ENCODE peak calls at places on chromosomes 13 and 19, in four cellular contexts. J is K562, S is GM12878, C is HepG2. V is an unnamed sample.

GRCh38 chr19:8120636-8121480 is 28.5 kb downstream of the FBN3 start:
- DNase-seq in J (no peak), S (no peak), C (no peak), V (no peak)

GRCh38 chr13:18954254-18954653 is 227.4 kb downstream of the TUBA3C start:
- DNase-seq in J (no peak), S (no peak), C (no peak), V (no peak)

GRCh38 chr13:43848250-43848649 is 31.3 kb downstream of the CCDC122 start:
- DNase-seq in J (no peak), S (no peak), C (peak; percentile 76), V (peak; percentile 1)

GRCh38 chr13:44302948-44303575 is 70.6 kb upstream of the SERP2 start:
- DNase-seq in J (no peak), S (no peak), C (no peak), V (no peak)

GRCh38 chr19:848457-848921 is 3.6 kb upstream of the ELANE start:
- DNase-seq in J (no peak), S (no peak), C (no peak), V (no peak)

GRCh38 chr19:10826846-10827245 is 9.2 kb downstream of the TMED1 start:
- DNase-seq in J (no peak), S (no peak), C (no peak), V (no peak)

GRCh38 chr13:53405616-53406015 is 377.0 kb downstream of the OLFM4 start:
- DNase-seq in J (no peak), S (no peak), C (peak; percentile 2), V (no peak)

GRCh38 chr19:14181906-14182305 is 24.1 kb downstream of the ADGRL1 start:
- DNase-seq in J (no peak), S (no peak), C (no peak), V (no peak)

GRCh38 chr19:43902399-43902798 is 32.7 kb downstream of the ZNF45 start:
- DNase-seq in J (no peak), S (no peak), C (no peak), V (no peak)

GRCh38 chr13:35566340-35566739 is 89.9 kb upstream of the MAB21L1 start:
- DNase-seq in J (no peak), S (no peak), C (no peak), V (no peak)

GRCh38 chr13:76732367-76732766 is 153.8 kb downstream of the KCTD12 start:
- DNase-seq in J (no peak), S (no peak), C (no peak), V (no peak)

GRCh38 chr13:32016631-32017030 is 14.9 kb upstream of the FRY start:
- DNase-seq in J (no peak), S (no peak), C (no peak), V (no peak)

GRCh38 chr13:40974460-40975407 is 44.4 kb downstream of the ELF1 start:
- DNase-seq in J (peak; percentile 46), S (no peak), C (peak; percentile 65), V (peak; percentile 25)

GRCh38 chr19:40642757-40643325 is 41.7 kb downstream of the LTBP4 start:
- DNase-seq in J (no peak), S (no peak), C (no peak), V (no peak)

GRCh38 chr19:10089801-10090375 is 3.8 kb downstream of the SHFL start:
- DNase-seq in J (no peak), S (no peak), C (no peak), V (no peak)

GRCh38 chr19:41999071-41999877 is 5.2 kb upstream of the ATP1A3 start:
- DNase-seq in J (no peak), S (no peak), C (no peak), V (no peak)

GRCh38 chr19:28196961-28197360 is 1016.0 kb downstream of the UQCRFS1 start:
- DNase-seq in J (no peak), S (no peak), C (no peak), V (no peak)

GRCh38 chr13:103539265-103539664 is 473.0 kb upstream of the SLC10A2 start:
- DNase-seq in J (no peak), S (no peak), C (no peak), V (no peak)

GRCh38 chr19:29040951-29041350 is 172.0 kb downstream of the UQCRFS1 start:
- DNase-seq in J (no peak), S (no peak), C (no peak), V (no peak)

GRCh38 chr19:38974599-38975213 is 836 bp downstream of the FBXO17 start:
- DNase-seq in J (no peak), S (no peak), C (no peak), V (no peak)

GRCh38 chr19:45187421-45188100 is 9.0 kb downstream of the BLOC1S3 start:
- DNase-seq in J (peak; percentile 64), S (no peak), C (peak; percentile 49), V (peak; percentile 49)

GRCh38 chr13:41658057-41658642 is 200.8 kb downstream of the RGCC start:
- DNase-seq in J (no peak), S (no peak), C (no peak), V (no peak)

GRCh38 chr13:106533101-106533939 is 2.1 kb downstream of the EFNB2 start:
- DNase-seq in J (no peak), S (no peak), C (peak; percentile 21), V (peak; percentile 56)

GRCh38 chr13:20232556-20233277 is 598 bp upstream of the GJB6 start:
- DNase-seq in J (no peak), S (no peak), C (no peak), V (no peak)

GRCh38 chr13:48636550-48636949 is 17.2 kb upstream of the CYSLTR2 start:
- DNase-seq in J (no peak), S (no peak), C (no peak), V (no peak)

GRCh38 chr19:2149980-2150793 is 1.2 kb downstream of the AP3D1 start:
- DNase-seq in J (no peak), S (no peak), C (no peak), V (no peak)

GRCh38 chr13:112983042-112983305 is 14.0 kb downstream of the MCF2L start:
- DNase-seq in J (no peak), S (no peak), C (no peak), V (no peak)

GRCh38 chr19:17036640-17037039 is 10.0 kb upstream of the CPAMD8 start:
- DNase-seq in J (no peak), S (no peak), C (no peak), V (no peak)

GRCh38 chr19:53655042-53655665 is 23.4 kb downstream of the DPRX start:
- DNase-seq in J (no peak), S (no peak), C (no peak), V (no peak)

GRCh38 chr19:13091400-13092161 is 11.1 kb downstream of the LYL1 start:
- DNase-seq in J (no peak), S (no peak), C (no peak), V (no peak)

GRCh38 chr13:113398963-113399754 is 35.2 kb upstream of the GRTP1 start:
- DNase-seq in J (no peak), S (no peak), C (no peak), V (no peak)

GRCh38 chr13:39887424-39887823 is 232.0 kb downstream of the COG6 start:
- DNase-seq in J (no peak), S (no peak), C (no peak), V (no peak)
- TF ChIP-seq EP300 in J (no peak), S (no peak), C (no peak), V (no peak)

GRCh38 chr19:32719611-32720059 is at the start of gene TDRD12:
- DNase-seq in J (no peak), S (no peak), C (no peak), V (peak; percentile 47)
- TF ChIP-seq JUNB in J (no peak), S (no peak), C (no peak), V (no peak)

GRCh38 chr19:4369109-4369887 is 25.9 kb downstream of the MPND start:
- DNase-seq in J (no peak), S (peak; percentile 90), C (no peak), V (no peak)
- TF ChIP-seq EP300 in J (no peak), S (no peak), C (no peak), V (no peak)

DNA sequence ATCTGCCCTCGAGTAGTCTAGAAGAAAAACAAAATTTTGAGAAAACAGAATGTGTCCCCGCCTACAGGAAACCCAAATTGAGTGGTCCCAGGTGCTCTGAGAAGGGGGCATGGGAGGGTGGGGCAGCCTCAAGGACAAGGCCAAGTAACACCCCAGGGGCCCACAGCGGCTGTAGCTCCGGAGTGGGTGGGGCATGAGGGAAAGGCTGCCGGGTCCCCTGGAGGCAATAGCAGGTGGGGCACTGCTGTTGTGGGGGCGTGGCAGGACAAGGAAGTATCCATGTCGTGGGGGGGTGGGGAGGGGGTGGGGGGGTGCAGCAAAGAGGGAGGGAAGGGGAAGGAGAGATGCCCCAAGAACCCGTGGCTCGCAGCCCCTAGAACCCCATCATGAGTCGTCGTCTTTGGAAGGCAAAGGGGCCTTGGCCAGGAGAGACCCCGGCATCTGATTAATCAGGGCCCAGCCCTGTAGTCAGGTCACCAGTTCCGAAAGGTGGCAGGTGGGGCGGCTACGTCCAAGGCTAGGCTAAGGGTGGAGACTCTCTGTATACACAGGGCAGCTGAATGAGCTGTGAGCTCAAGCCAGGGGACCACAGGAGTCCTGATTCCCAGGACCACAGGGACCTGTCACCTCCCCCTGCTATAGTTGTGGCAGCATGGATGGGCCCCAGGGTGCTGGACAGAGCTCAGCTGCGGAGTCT is 7.5 kb upstream of the ISYNA1 start:
- DNase-seq in J (no peak), S (no peak), C (no peak), V (no peak)
- TF ChIP-seq JUNB in J (no peak), S (no peak), C (no peak), V (no peak)

DNA sequence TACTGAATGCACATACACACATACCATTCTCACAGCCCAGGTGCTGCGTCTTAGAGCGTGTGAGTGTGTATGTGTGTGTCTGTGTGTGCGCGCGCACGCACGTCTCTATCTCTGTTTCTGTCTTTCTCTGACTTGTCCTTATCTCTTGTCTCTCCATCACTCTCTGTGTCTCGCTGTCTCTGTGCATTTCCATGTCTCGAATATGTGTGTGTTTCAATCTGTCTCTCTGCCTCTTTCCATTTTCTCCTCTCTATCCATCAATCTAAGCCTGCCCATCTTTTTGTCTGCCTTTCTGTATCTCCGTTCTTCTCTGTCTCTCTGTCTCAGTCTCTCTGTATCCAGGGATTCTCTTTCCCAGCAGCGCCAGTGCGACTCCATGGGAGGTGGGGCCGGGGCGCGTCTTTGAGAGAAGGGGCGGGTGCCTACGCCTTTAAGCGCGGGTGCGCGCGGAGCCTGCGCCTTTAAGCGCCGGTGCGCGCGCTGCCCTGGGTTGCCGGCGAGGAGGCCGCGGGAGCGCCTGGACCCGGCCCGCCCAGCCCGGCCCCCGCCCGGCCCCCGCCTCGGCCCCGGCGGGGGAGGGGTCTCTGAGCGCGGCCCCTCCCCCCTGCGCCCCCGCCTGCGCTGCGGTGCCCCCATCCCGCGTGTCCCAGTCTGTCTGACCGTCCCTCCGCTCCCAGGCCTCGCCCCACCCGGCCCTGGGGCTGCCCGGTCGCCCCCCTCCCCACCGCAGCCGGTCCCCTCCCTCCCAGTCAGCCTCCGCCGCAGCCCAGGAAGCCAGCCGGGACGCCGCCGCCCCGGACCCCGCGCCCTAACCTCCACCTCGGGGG is at the start of gene LRFN3:
- DNase-seq in J (peak; percentile 75), S (no peak), C (peak; percentile 21), V (peak; percentile 88)
- TF ChIP-seq EP300 in J (no peak), S (no peak), C (no peak), V (no peak)

DNA sequence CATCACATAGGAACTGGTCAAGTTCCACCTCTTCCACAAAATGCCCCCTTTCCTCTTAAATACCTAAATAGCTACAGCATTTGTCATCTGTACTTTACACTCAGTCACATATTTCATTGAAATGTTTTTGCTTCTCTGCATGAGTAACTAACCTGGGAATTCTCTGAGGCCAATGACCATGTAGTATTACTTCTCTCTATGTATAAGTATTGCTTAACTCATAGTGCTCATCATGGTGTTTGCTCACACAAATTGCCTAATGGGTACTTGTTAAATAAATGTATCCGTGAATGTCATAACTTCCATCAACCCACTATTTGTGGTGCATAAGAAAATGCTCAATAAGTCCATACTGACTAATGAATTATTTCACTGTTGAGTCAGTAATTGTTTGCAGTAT is 115.5 kb downstream of the FGF14 start:
- DNase-seq in J (no peak), S (no peak), C (peak; percentile 53), V (peak; percentile 0)
- TF ChIP-seq JUNB in J (no peak), S (no peak), C (no peak), V (peak; percentile 29)